ENCODE peak calls at places on chromosomes 1 and 21, in four cellular contexts. K is stimulated activated CD4-positive, alpha-beta T cell treated with anti-CD3 and anti-CD28 coated beads, Interleukin-1b, Interleukin-23, amount 100 ng/mL, for 24 hours; D is CD8-positive, alpha-beta memory T cell; T is ACHN. L is an unnamed sample.

GRCh38 chr1:93346472-93346991 is 825 bp downstream of the DR1 start:
- DNase-seq in K (no peak), D (no peak), T (peak), L (peak)

GRCh38 chr21:42841156-42841915 is 38.0 kb downstream of the WDR4 start:
- DNase-seq in K (no peak), D (no peak), T (no peak), L (no peak)

GRCh38 chr1:50471967-50472366 is 48.7 kb upstream of the DMRTA2 start:
- DNase-seq in K (no peak), D (no peak), T (no peak), L (no peak)

GRCh38 chr1:37641059-37641458 is 6.4 kb upstream of the RSPO1 start:
- DNase-seq in K (no peak), D (no peak), T (no peak), L (no peak)

GRCh38 chr1:10211805-10212405 is 1.5 kb downstream of the KIF1B start:
- DNase-seq in K (no peak), D (no peak), T (no peak), L (no peak)

GRCh38 chr1:27504588-27505419 is 14.8 kb upstream of the WASF2 start:
- DNase-seq in K (no peak), D (no peak), T (no peak), L (no peak)

GRCh38 chr1:246058478-246058877 is 448.6 kb downstream of the SMYD3 start:
- DNase-seq in K (no peak), D (no peak), T (no peak), L (no peak)

GRCh38 chr1:207908112-207908734 is 2.7 kb downstream of the CD34 start:
- DNase-seq in K (no peak), D (no peak), T (no peak), L (no peak)

GRCh38 chr1:239563680-239564079 is 177.3 kb downstream of the CHRM3 start:
- DNase-seq in K (no peak), D (no peak), T (no peak), L (no peak)

GRCh38 chr1:24191860-24192259 is 4.8 kb upstream of the IFNLR1 start:
- DNase-seq in K (no peak), D (no peak), T (peak), L (peak)

GRCh38 chr21:46227811-46228344 is 696 bp downstream of the LSS start:
- DNase-seq in K (no peak), D (peak), T (peak), L (no peak)

GRCh38 chr1:226126824-226127591 is 59.5 kb downstream of the ACBD3 start:
- DNase-seq in K (no peak), D (no peak), T (no peak), L (peak)

GRCh38 chr1:203668401-203668800 is 41.8 kb downstream of the ATP2B4 start:
- DNase-seq in K (no peak), D (no peak), T (peak), L (no peak)

GRCh38 chr1:151472852-151473731 is 13.8 kb upstream of the POGZ start:
- DNase-seq in K (no peak), D (peak), T (peak), L (peak)

GRCh38 chr1:204348722-204349121 is 11.0 kb downstream of the PLEKHA6 start:
- DNase-seq in K (no peak), D (no peak), T (no peak), L (peak)

GRCh38 chr1:229597877-229598276 is 28.0 kb downstream of the TAF5L start:
- DNase-seq in K (no peak), D (no peak), T (no peak), L (no peak)

GRCh38 chr1:192977089-192977706 is 82.0 kb downstream of the UCHL5 start:
- DNase-seq in K (no peak), D (no peak), T (no peak), L (no peak)

GRCh38 chr1:37471345-37472231 is 2.8 kb upstream of the ZC3H12A start:
- DNase-seq in K (no peak), D (no peak), T (peak), L (peak)

GRCh38 chr1:10890391-10891073 is 94.1 kb upstream of the CASZ1 start:
- DNase-seq in K (no peak), D (no peak), T (no peak), L (no peak)

GRCh38 chr1:159067699-159068621 is 8.6 kb downstream of the AIM2 start:
- DNase-seq in K (no peak), D (no peak), T (no peak), L (no peak)

GRCh38 chr1:109241841-109242301 is 7.5 kb upstream of the CELSR2 start:
- DNase-seq in K (no peak), D (no peak), T (no peak), L (no peak)

GRCh38 chr1:111705841-111706240 is 33.4 kb downstream of the INKA2 start:
- DNase-seq in K (no peak), D (no peak), T (no peak), L (no peak)

GRCh38 chr1:156337052-156337887 is 822 bp downstream of the CCT3 start:
- DNase-seq in K (no peak), D (no peak), T (peak), L (no peak)

GRCh38 chr1:164180824-164181223 is 378.2 kb upstream of the PBX1 start:
- DNase-seq in K (no peak), D (no peak), T (no peak), L (no peak)

GRCh38 chr1:246324711-246325110 is 182.4 kb downstream of the SMYD3 start:
- DNase-seq in K (no peak), D (no peak), T (no peak), L (no peak)

L was measured in HT-29.